ENCODE peak calls at places on chromosomes 5 and 9, in seven cellular contexts. O is iPS DF 6.9; W is heart right ventricle; H is SK-N-SH; U is cardiac muscle cell; V is CD8-positive, alpha-beta memory T cell; J is IMR-90. A is an unnamed sample.

GRCh38 chr9:130884111-130884531 is 12.5 kb downstream of the QRFP start:
- DNase-seq in U (no peak), O (no peak), J (no peak), W (no peak), H (no peak), V (no peak), A (peak; percentile 55)

GRCh38 chr9:99824378-99825157 is 2.9 kb downstream of the NR4A3 start:
- DNase-seq in U (peak; percentile 63), V (peak; percentile 61), W (peak; percentile 28), O (no peak), H (peak; percentile 66), J (no peak), A (peak; percentile 63)

GRCh38 chr5:160166069-160166972 is 47.1 kb upstream of the PWWP2A start:
- DNase-seq in V (no peak), O (no peak), H (no peak), W (no peak), J (no peak), U (no peak), A (no peak)

GRCh38 chr5:68225188-68225910 is 9.8 kb downstream of the PIK3R1 start:
- DNase-seq in O (no peak), W (peak; percentile 62), J (peak; percentile 87), V (no peak), U (no peak), H (no peak), A (peak; percentile 63)

GRCh38 chr9:21709464-21710058 is 92.9 kb upstream of the MTAP start:
- DNase-seq in W (peak; percentile 34), V (peak; percentile 39), H (peak; percentile 24), O (peak; percentile 31), U (peak; percentile 66), J (peak; percentile 53), A (peak; percentile 22)

GRCh38 chr5:146877783-146878470 is 630 bp downstream of the PPP2R2B start:
- DNase-seq in O (no peak), W (peak; percentile 4), V (peak; percentile 7), U (peak; percentile 63), J (no peak), H (peak; percentile 79), A (no peak)

GRCh38 chr5:35861718-35862117 is 5.0 kb downstream of the IL7R start:
- DNase-seq in V (no peak), U (no peak), H (no peak), J (peak; percentile 65), O (no peak), W (no peak), A (no peak)

GRCh38 chr5:169701910-169702451 is 64.9 kb downstream of the DOCK2 start:
- DNase-seq in O (no peak), W (no peak), U (peak; percentile 70), J (peak; percentile 64), H (peak; percentile 37), V (no peak), A (no peak)

GRCh38 chr9:15243086-15243485 is 63.9 kb downstream of the TTC39B start:
- DNase-seq in O (no peak), U (no peak), J (peak; percentile 55), V (no peak), H (no peak), W (no peak), A (no peak)

GRCh38 chr5:134141346-134142050 is 27.0 kb downstream of the TCF7 start:
- DNase-seq in W (no peak), V (no peak), O (no peak), U (no peak), J (no peak), H (no peak), A (no peak)

GRCh38 chr5:113869611-113870010 is 356.1 kb downstream of the YTHDC2 start:
- DNase-seq in V (no peak), H (no peak), O (no peak), W (no peak), J (no peak), U (peak; percentile 18), A (no peak)

GRCh38 chr9:14747116-14747515 is 24.6 kb upstream of the CER1 start:
- DNase-seq in V (no peak), J (no peak), W (no peak), O (no peak), U (no peak), H (no peak), A (no peak)

GRCh38 chr9:84758817-84759216 is 89.3 kb downstream of the NTRK2 start:
- DNase-seq in H (no peak), J (no peak), W (no peak), O (no peak), U (no peak), V (no peak), A (no peak)

GRCh38 chr5:136081192-136081591 is 51.5 kb upstream of the SMAD5 start:
- DNase-seq in W (no peak), H (no peak), O (no peak), V (no peak), J (no peak), U (no peak), A (no peak)

GRCh38 chr5:170632985-170633234 is 129.1 kb downstream of the KCNIP1 start:
- DNase-seq in U (peak; percentile 84), W (peak; percentile 60), V (peak; percentile 18), H (peak; percentile 93), O (peak; percentile 76), J (no peak), A (peak; percentile 87)

GRCh38 chr9:77943053-77943452 is 88.6 kb downstream of the GNAQ start:
- DNase-seq in H (no peak), O (no peak), W (no peak), V (no peak), U (no peak), J (no peak), A (no peak)

GRCh38 chr5:112697301-112697700 is 40.4 kb upstream of the APC start:
- DNase-seq in J (no peak), H (no peak), V (no peak), W (no peak), O (no peak), U (no peak), A (no peak)

GRCh38 chr5:9468070-9468388 is 77.8 kb downstream of the SEMA5A start:
- DNase-seq in V (no peak), J (peak; percentile 94), W (no peak), O (no peak), U (no peak), H (peak; percentile 24), A (no peak)

GRCh38 chr9:79196606-79197005 is 375.2 kb upstream of the TLE4 start:
- DNase-seq in H (no peak), V (no peak), O (no peak), J (peak; percentile 69), U (no peak), W (no peak), A (no peak)

GRCh38 chr5:143931986-143932385 is 120.0 kb downstream of the HMHB1 start:
- DNase-seq in W (no peak), U (no peak), V (no peak), O (no peak), H (no peak), J (no peak), A (no peak)

DNA sequence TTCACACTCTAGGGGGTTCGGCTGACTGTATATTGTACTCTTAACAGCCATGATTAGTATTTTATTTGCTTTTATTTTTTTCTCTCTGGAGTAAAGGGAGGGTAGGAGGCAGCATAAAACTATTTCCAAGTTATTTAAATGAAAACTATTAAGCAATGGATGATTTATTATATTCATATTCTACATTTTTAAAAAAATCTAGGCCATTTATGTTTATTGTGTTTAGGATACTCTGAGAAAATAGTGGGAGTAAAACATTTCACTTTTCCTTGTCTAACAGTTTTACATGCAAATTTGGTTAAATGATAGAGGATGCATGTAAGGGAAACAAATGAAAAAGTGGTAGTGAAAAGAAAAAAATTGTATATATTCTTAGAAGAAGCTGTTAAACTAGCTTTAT is 276.3 kb downstream of the GAS1 start:
- DNase-seq in W (no peak), O (no peak), V (no peak), J (no peak), H (no peak), U (no peak), A (no peak)
- H3K4me3 ChIP-seq in W (no peak overlapping the region), O (no peak overlapping the region), V (no peak overlapping the region), J (no peak overlapping the region), H (no peak overlapping the region), U (no peak overlapping the region), A (no peak overlapping the region)

DNA sequence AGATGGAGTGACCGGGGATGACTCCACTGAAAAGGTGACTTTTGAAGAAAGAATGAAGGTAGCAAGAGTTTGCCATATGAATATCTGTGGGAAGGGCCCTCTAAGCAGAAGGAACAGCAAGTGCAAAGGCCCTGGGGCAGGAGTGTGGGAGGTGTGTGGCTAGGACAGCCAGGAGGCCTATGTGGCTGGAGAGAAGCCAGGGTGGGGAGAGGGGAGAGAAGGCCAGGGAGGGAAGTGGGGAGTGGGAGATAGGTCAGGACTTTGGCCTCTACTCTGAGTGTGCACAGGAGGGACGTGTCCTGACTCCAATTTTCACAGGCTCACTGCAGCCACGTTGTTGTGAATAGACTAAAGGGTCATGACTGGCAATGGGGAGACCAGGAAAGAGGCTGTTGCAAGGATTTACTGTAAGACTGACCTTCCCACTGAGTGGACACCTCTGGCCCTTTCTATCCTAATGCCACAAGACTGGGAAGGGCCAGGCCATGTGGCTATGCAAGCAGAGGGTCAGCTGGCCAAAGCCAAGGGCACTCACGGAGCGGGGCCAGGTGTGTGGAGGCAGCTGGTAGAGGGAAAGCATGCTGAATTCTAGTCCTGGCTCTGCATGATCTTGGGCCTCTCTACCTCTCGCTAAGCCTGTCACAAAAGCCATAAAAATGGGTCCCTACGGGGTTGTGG is 172.4 kb downstream of the PAX5 start:
- DNase-seq in U (no peak), H (no peak), V (no peak), J (no peak), O (no peak), W (no peak), A (no peak)
- H3K27me3 ChIP-seq in U (peaks cover 20% of the 10 kb centered on the region), H (peaks cover 21% of the 10 kb centered on the region), V (no peaks in the 10 kb centered on the region), J (peaks cover 66% of the 10 kb centered on the region), O (no peaks in the 10 kb centered on the region), W (peaks cover 13% of the 10 kb centered on the region), A (no peaks in the 10 kb centered on the region)

GRCh38 chr9:94949330-94949729 is 222.8 kb downstream of the AOPEP start:
- DNase-seq in U (no peak), O (no peak), V (no peak), J (no peak), H (no peak), W (no peak), A (no peak)
- H3K27ac ChIP-seq in U (no peak overlapping the region), O (no peak overlapping the region), V (no peak overlapping the region), J (no peak overlapping the region), H (no peak overlapping the region), W (peak overlapping the region; percentile 78), A (no peak overlapping the region)

DNA sequence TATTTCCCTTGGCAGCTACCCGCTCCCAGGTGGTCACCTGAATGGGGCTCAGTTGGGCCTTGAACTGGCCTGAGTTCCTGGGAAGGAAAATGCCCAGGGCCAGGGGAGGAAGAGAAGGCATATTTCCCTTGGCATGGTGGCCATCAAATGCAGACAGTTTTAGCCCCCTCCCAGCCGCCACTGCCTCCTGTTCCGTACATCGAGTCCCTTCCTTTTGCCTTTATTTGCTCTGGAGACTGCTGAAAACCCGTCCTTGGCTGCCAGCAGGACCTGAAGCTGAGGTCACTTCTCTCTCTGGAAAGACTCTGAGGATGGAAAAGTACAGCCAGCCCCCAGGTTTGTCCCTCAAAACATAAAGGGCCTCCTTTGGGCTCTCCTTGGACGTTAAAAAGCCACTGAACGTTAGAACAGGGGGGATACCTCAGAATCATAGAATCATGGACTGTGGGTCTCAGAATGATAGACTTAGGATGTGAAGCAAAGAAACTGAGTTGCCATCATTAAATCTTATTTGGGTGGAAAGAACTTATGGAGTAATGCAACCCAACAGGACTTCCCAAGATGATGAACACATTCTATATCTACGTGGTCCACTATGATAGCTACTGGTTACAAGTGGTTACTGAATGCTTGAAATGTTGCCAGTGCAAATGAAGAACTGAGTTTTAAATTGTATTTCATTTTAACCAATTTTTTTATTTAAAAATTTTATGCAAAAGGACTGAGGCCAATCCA is 7.1 kb downstream of the SPARC start:
- DNase-seq in H (no peak), J (no peak), W (no peak), U (no peak), V (no peak), O (no peak), A (no peak)
- H3K4me3 ChIP-seq in H (peak overlapping the region; percentile 11), J (no peak overlapping the region), W (peak overlapping the region; percentile 13), U (no peak overlapping the region), V (no peak overlapping the region), O (no peak overlapping the region), A (no peak overlapping the region)

A was measured in right cardiac atrium.